ENCODE peak calls at places on chromosome 14, in seven cellular contexts. J is ascending aorta, X is transverse colon, U is spleen, Z is psoas muscle, W is lower lobe of right lung, G is OCI-LY7. K is an unnamed sample.

GRCh38 chr14:89304972-89305703 is 111.9 kb downstream of the FOXN3 start:
- DNase-seq in J (peak), X (peak), U (no peak), Z (no peak), W (no peak), G (peak), K (peak)

GRCh38 chr14:82621881-82622450 is 1088.3 kb upstream of the SEL1L start:
- DNase-seq in J (no peak), X (no peak), U (no peak), Z (no peak), W (no peak), G (no peak), K (no peak)

GRCh38 chr14:29243355-29243754 is 476.8 kb downstream of the FOXG1 start:
- DNase-seq in J (no peak), X (no peak), U (no peak), Z (no peak), W (no peak), G (no peak), K (no peak)

GRCh38 chr14:33026850-33027420 is 88.3 kb downstream of the NPAS3 start:
- DNase-seq in J (no peak), X (no peak), U (no peak), Z (no peak), W (no peak), G (no peak), K (no peak)

GRCh38 chr14:53953002-53953827 is 3.4 kb downstream of the BMP4 start:
- DNase-seq in J (peak), X (peak), U (peak), Z (peak), W (peak), G (no peak), K (peak)

GRCh38 chr14:104897286-104898194 is 27.1 kb upstream of the PLD4 start:
- DNase-seq in J (peak), X (no peak), U (no peak), Z (peak), W (peak), G (no peak), K (no peak)

GRCh38 chr14:22099942-22100763 is 426.5 kb upstream of the OR4E1 start:
- DNase-seq in J (peak), X (peak), U (peak), Z (peak), W (no peak), G (peak), K (peak)

GRCh38 chr14:88191605-88192004 is 131.5 kb downstream of the KCNK10 start:
- DNase-seq in J (no peak), X (no peak), U (no peak), Z (no peak), W (no peak), G (no peak), K (no peak)

GRCh38 chr14:84112589-84112988 is 1417.4 kb upstream of the FLRT2 start:
- DNase-seq in J (no peak), X (no peak), U (no peak), Z (no peak), W (no peak), G (no peak), K (no peak)

GRCh38 chr14:105532735-105533141 is 6.4 kb downstream of the TMEM121 start:
- DNase-seq in J (no peak), X (no peak), U (peak), Z (peak), W (no peak), G (peak), K (peak)

GRCh38 chr14:51394391-51394790 is 154.3 kb downstream of the TMX1 start:
- DNase-seq in J (no peak), X (no peak), U (no peak), Z (no peak), W (no peak), G (no peak), K (no peak)

GRCh38 chr14:63542231-63542999 is 762 bp downstream of the PPP2R5E start:
- DNase-seq in J (peak), X (peak), U (no peak), Z (no peak), W (peak), G (peak), K (no peak)

GRCh38 chr14:52012635-52013034 is 23.3 kb downstream of the RTRAF start:
- DNase-seq in J (no peak), X (no peak), U (no peak), Z (peak), W (no peak), G (no peak), K (no peak)

GRCh38 chr14:21248739-21249411 is 20.4 kb downstream of the HNRNPC start:
- DNase-seq in J (no peak), X (no peak), U (no peak), Z (no peak), W (no peak), G (no peak), K (no peak)

GRCh38 chr14:36661506-36662257 is at the start of gene PAX9:
- DNase-seq in J (no peak), X (peak), U (no peak), Z (peak), W (peak), G (peak), K (peak)

GRCh38 chr14:32947792-32948191 is 9.1 kb downstream of the NPAS3 start:
- DNase-seq in J (no peak), X (no peak), U (no peak), Z (no peak), W (no peak), G (no peak), K (no peak)

GRCh38 chr14:32078030-32078793 is 1.1 kb downstream of the ARHGAP5 start:
- DNase-seq in J (peak), X (peak), U (no peak), Z (no peak), W (peak), G (peak), K (peak)

GRCh38 chr14:103537175-103537990 is 8.4 kb downstream of the TRMT61A start:
- DNase-seq in J (no peak), X (no peak), U (no peak), Z (no peak), W (no peak), G (no peak), K (no peak)

GRCh38 chr14:51479584-51480305 is 172.0 kb upstream of the FRMD6 start:
- DNase-seq in J (no peak), X (no peak), U (no peak), Z (no peak), W (no peak), G (no peak), K (no peak)

GRCh38 chr14:64698899-64699298 is 5.3 kb upstream of the PLEKHG3 start:
- DNase-seq in J (no peak), X (peak), U (no peak), Z (no peak), W (no peak), G (no peak), K (no peak)

GRCh38 chr14:70098257-70098809 is 90.4 kb downstream of the SLC8A3 start:
- DNase-seq in J (no peak), X (no peak), U (no peak), Z (no peak), W (no peak), G (no peak), K (no peak)

GRCh38 chr14:70094106-70094505 is 94.6 kb downstream of the SLC8A3 start:
- DNase-seq in J (no peak), X (no peak), U (no peak), Z (no peak), W (no peak), G (no peak), K (no peak)

GRCh38 chr14:70094631-70095030 is 94.1 kb downstream of the SLC8A3 start:
- DNase-seq in J (no peak), X (no peak), U (no peak), Z (no peak), W (no peak), G (no peak), K (no peak)

GRCh38 chr14:70097576-70098256 is 91.0 kb downstream of the SLC8A3 start:
- DNase-seq in J (no peak), X (no peak), U (no peak), Z (no peak), W (no peak), G (no peak), K (no peak)

DNA sequence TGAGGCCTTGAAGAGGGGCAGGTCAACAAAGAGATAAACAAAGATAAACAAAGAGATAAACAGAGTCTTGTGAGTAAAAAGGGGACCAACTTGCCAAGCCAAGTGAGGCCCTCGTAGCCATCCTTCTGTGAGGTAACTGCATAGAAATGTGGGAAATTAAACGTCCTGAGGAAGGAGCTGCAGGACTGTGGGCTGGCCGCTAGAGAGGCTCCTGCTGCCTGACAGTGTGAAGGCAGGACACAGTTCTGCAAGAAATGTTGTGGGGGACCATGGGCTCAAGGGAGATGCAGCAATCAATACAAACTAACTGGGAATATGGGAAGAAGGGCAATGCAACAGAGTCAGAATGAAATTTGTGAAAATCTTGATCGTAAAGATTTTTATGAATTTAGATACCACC is 91.9 kb downstream of the SLC8A3 start:
- DNase-seq in J (no peak), X (no peak), U (no peak), Z (no peak), W (no peak), G (no peak), K (no peak)
- TF ChIP-seq CTCF in J (no peak), X (peak), U (no peak), Z (no peak), W (no peak), G (no peak), K (no peak)

GRCh38 chr14:61632401-61633195 is 62.7 kb upstream of the HIF1A start:
- DNase-seq in J (no peak), X (no peak), U (no peak), Z (no peak), W (no peak), G (no peak), K (no peak)
- TF ChIP-seq CTCF in J (no peak), X (no peak), U (no peak), Z (no peak), W (no peak), G (no peak), K (no peak)

GRCh38 chr14:92553456-92553855 is 39.9 kb downstream of the RIN3 start:
- DNase-seq in J (peak), X (no peak), U (no peak), Z (no peak), W (no peak), G (no peak), K (no peak)
- TF ChIP-seq CTCF in J (no peak), X (no peak), U (no peak), Z (no peak), W (no peak), G (peak), K (no peak)

DNA sequence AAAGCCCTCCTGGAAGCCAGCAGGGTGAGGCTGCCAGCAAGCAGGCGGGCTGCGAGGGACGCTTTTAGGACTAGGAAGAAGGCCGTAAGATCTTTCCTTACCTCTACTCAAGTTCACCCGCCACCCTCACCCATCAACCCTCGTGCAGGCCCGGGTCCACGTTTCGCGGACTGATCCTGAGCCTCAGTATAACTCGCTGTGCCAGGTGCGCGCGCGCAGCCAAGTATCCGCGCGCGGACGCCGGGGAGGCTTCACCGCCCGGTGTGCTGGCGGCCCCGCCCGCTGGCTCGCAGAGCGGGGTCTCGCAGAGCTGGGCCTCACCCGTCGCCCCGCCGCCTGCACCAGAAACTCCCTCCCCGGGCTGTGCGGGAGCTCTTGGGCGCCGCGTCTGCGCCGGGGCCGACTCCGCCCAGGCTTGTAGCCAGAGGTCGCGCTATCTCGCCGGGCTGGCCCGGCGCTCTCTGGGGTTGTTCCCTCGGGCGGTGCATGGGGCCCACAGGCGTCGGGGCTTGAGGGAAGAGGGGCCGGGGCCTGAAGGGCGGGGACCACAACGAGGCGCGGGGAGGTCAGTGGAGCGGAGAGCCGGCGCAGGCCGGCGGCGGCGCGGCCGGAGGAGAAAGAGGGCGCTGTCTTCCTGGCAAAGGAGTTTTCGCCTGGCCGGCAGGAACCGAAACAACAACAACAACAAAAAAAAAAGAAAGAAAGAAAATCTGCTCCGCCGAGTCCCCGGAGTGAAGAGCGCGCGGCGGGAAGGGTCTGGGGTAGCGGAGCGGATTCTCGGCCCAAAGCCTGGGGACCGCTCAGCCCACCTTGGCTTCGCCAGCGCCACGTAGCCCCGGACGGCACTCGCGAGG is 7.7 kb upstream of the SIX1 start:
- DNase-seq in J (no peak), X (peak), U (peak), Z (peak), W (peak), G (peak), K (peak)
- TF ChIP-seq CTCF in J (no peak), X (peak), U (peak), Z (peak), W (peak), G (peak), K (peak)

GRCh38 chr14:100690672-100691071 is 36.0 kb upstream of the DLK1 start:
- DNase-seq in J (no peak), X (no peak), U (no peak), Z (no peak), W (no peak), G (no peak), K (no peak)
- TF ChIP-seq CTCF in J (no peak), X (no peak), U (no peak), Z (no peak), W (no peak), G (no peak), K (no peak)

GRCh38 chr14:97878206-97878605 is 1081.0 kb downstream of the VRK1 start:
- DNase-seq in J (peak), X (no peak), U (no peak), Z (no peak), W (no peak), G (no peak), K (no peak)

GRCh38 chr14:97873291-97873690 is 1076.1 kb downstream of the VRK1 start:
- DNase-seq in J (no peak), X (no peak), U (no peak), Z (no peak), W (no peak), G (no peak), K (no peak)

GRCh38 chr14:97878727-97879126 is 1081.5 kb downstream of the VRK1 start:
- DNase-seq in J (peak), X (peak), U (no peak), Z (no peak), W (no peak), G (no peak), K (no peak)

GRCh38 chr14:97874394-97874793 is 1077.2 kb downstream of the VRK1 start:
- DNase-seq in J (no peak), X (no peak), U (no peak), Z (no peak), W (no peak), G (no peak), K (no peak)
- TF ChIP-seq CTCF in J (no peak), X (no peak), U (no peak), Z (no peak), W (no peak), G (no peak), K (no peak)

GRCh38 chr14:95196268-95196667 is 38.9 kb upstream of the DICER1 start:
- DNase-seq in J (no peak), X (no peak), U (no peak), Z (no peak), W (no peak), G (peak), K (peak)
- TF ChIP-seq CTCF in J (no peak), X (peak), U (peak), Z (peak), W (peak), G (peak), K (peak)

DNA sequence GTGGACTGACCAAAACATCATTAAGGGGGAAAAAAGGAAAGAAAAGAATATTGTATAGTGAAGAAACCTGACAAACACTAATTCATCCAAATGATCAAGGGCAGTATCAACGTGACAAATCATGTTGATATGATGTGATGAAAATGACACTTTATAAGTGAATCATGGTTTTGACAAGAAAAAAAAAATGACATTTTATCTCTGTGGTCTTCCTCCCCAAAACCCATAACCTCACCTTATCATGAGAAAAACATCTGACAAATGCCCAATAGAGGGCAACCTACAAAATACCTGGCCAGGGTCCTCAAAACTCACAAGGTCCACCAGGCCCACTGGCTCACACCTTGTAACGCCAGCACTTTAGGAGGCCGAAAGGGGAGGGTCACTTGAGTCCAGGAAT is 13.8 kb downstream of the TMED10 start:
- DNase-seq in J (no peak), X (no peak), U (no peak), Z (no peak), W (no peak), G (no peak), K (no peak)
- TF ChIP-seq CTCF in J (no peak), X (no peak), U (no peak), Z (no peak), W (no peak), G (peak), K (no peak)

GRCh38 chr14:23396781-23397407 is 11.2 kb downstream of the MYH6 start:
- DNase-seq in J (no peak), X (no peak), U (no peak), Z (no peak), W (no peak), G (no peak), K (no peak)
- TF ChIP-seq CTCF in J (no peak), X (no peak), U (no peak), Z (no peak), W (no peak), G (no peak), K (no peak)

K was measured in GM10248.